ENCODE peak calls at places on chromosome 2, in five cellular contexts. One of them, this sample, is unnamed.

GRCh38 chr2:61109291-61109690 is 43.6 kb downstream of the SANBR start:
- DNase-seq in cardiac muscle cell: no peak
- DNase-seq in anterior cingulate cortex: no peak
- DNase-seq in NB4: no peak
- DNase-seq in transverse colon: no peak
- DNase-seq in this sample: no peak

GRCh38 chr2:6352906-6353515 is 512.7 kb downstream of the CMPK2 start:
- DNase-seq in cardiac muscle cell: no peak
- DNase-seq in transverse colon: peak; percentile 71
- DNase-seq in NB4: peak; percentile 34
- DNase-seq in anterior cingulate cortex: no peak
- DNase-seq in this sample: no peak

GRCh38 chr2:30862054-30862651 is 54.9 kb upstream of the CAPN13 start:
- DNase-seq in anterior cingulate cortex: no peak
- DNase-seq in cardiac muscle cell: peak; percentile 69
- DNase-seq in transverse colon: peak; percentile 49
- DNase-seq in NB4: peak; percentile 74
- DNase-seq in this sample: peak; percentile 6

GRCh38 chr2:417662-418061 is 129.8 kb upstream of the ALKAL2 start:
- DNase-seq in transverse colon: no peak
- DNase-seq in NB4: no peak
- DNase-seq in cardiac muscle cell: no peak
- DNase-seq in anterior cingulate cortex: no peak
- DNase-seq in this sample: no peak

GRCh38 chr2:639703-640102 is 37.5 kb downstream of the TMEM18 start:
- DNase-seq in cardiac muscle cell: no peak
- DNase-seq in anterior cingulate cortex: no peak
- DNase-seq in NB4: no peak
- DNase-seq in transverse colon: no peak
- DNase-seq in this sample: no peak

GRCh38 chr2:216082805-216083204 is 1.1 kb downstream of the TMEM169 start:
- DNase-seq in NB4: peak; percentile 43
- DNase-seq in anterior cingulate cortex: no peak
- DNase-seq in transverse colon: peak; percentile 14
- DNase-seq in cardiac muscle cell: peak; percentile 25
- DNase-seq in this sample: no peak

GRCh38 chr2:24971300-24971549 is 530 bp downstream of the DNAJC27 start:
- DNase-seq in cardiac muscle cell: no peak
- DNase-seq in transverse colon: no peak
- DNase-seq in NB4: peak; percentile 51
- DNase-seq in anterior cingulate cortex: no peak
- DNase-seq in this sample: no peak

GRCh38 chr2:216343221-216343985 is 28.9 kb downstream of the MARCHF4 start:
- DNase-seq in cardiac muscle cell: peak; percentile 25
- DNase-seq in transverse colon: no peak
- DNase-seq in anterior cingulate cortex: no peak
- DNase-seq in NB4: no peak
- DNase-seq in this sample: no peak

GRCh38 chr2:43569921-43570320 is 25.9 kb downstream of the THADA start:
- DNase-seq in anterior cingulate cortex: no peak
- DNase-seq in transverse colon: no peak
- DNase-seq in NB4: no peak
- DNase-seq in cardiac muscle cell: no peak
- DNase-seq in this sample: no peak

GRCh38 chr2:99403084-99403483 is 65.9 kb downstream of the EIF5B start:
- DNase-seq in cardiac muscle cell: no peak
- DNase-seq in transverse colon: no peak
- DNase-seq in anterior cingulate cortex: no peak
- DNase-seq in NB4: no peak
- DNase-seq in this sample: no peak

GRCh38 chr2:16462965-16463364 is 202.7 kb downstream of the CYRIA start:
- DNase-seq in NB4: no peak
- DNase-seq in transverse colon: no peak
- DNase-seq in cardiac muscle cell: no peak
- DNase-seq in anterior cingulate cortex: no peak
- DNase-seq in this sample: no peak

GRCh38 chr2:240405654-240406313 is 29.7 kb upstream of the GPC1 start:
- DNase-seq in cardiac muscle cell: no peak
- DNase-seq in transverse colon: no peak
- DNase-seq in NB4: no peak
- DNase-seq in anterior cingulate cortex: no peak
- DNase-seq in this sample: no peak

GRCh38 chr2:218010838-218011616 is 8.2 kb upstream of the TNS1 start:
- DNase-seq in transverse colon: no peak
- DNase-seq in NB4: peak; percentile 55
- DNase-seq in cardiac muscle cell: peak; percentile 62
- DNase-seq in anterior cingulate cortex: no peak
- DNase-seq in this sample: no peak

GRCh38 chr2:174138161-174138560 is 110.2 kb downstream of the OLA1 start:
- DNase-seq in transverse colon: no peak
- DNase-seq in anterior cingulate cortex: no peak
- DNase-seq in cardiac muscle cell: peak; percentile 61
- DNase-seq in NB4: peak; percentile 40
- DNase-seq in this sample: no peak

GRCh38 chr2:31282634-31283033 is 48.7 kb downstream of the EHD3 start:
- DNase-seq in transverse colon: no peak
- DNase-seq in NB4: no peak
- DNase-seq in cardiac muscle cell: no peak
- DNase-seq in anterior cingulate cortex: no peak
- DNase-seq in this sample: no peak

GRCh38 chr2:47520825-47521665 is 118.1 kb downstream of the MSH2 start:
- DNase-seq in NB4: peak; percentile 87
- DNase-seq in cardiac muscle cell: peak; percentile 54
- DNase-seq in transverse colon: peak; percentile 65
- DNase-seq in anterior cingulate cortex: no peak
- DNase-seq in this sample: no peak

GRCh38 chr2:233857511-233858118 is 3.3 kb upstream of the HJURP start:
- DNase-seq in cardiac muscle cell: peak; percentile 38
- DNase-seq in transverse colon: peak; percentile 67
- DNase-seq in anterior cingulate cortex: no peak
- DNase-seq in NB4: peak; percentile 62
- DNase-seq in this sample: no peak

GRCh38 chr2:158973511-158973956 is 5.1 kb downstream of the TANC1 start:
- DNase-seq in cardiac muscle cell: peak; percentile 32
- DNase-seq in anterior cingulate cortex: no peak
- DNase-seq in transverse colon: no peak
- DNase-seq in NB4: no peak
- DNase-seq in this sample: no peak

GRCh38 chr2:101063753-101064502 is 61.8 kb downstream of the RPL31 start:
- DNase-seq in anterior cingulate cortex: no peak
- DNase-seq in NB4: no peak
- DNase-seq in transverse colon: no peak
- DNase-seq in cardiac muscle cell: peak; percentile 66
- DNase-seq in this sample: no peak

GRCh38 chr2:138102664-138103063 is 138.4 kb downstream of the HNMT start:
- DNase-seq in NB4: no peak
- DNase-seq in anterior cingulate cortex: no peak
- DNase-seq in transverse colon: no peak
- DNase-seq in cardiac muscle cell: no peak
- DNase-seq in this sample: no peak

GRCh38 chr2:165911231-165911630 is 42.3 kb downstream of the TTC21B start:
- DNase-seq in NB4: no peak
- DNase-seq in cardiac muscle cell: no peak
- DNase-seq in anterior cingulate cortex: no peak
- DNase-seq in transverse colon: no peak
- DNase-seq in this sample: no peak

GRCh38 chr2:120448961-120449421 is 103.1 kb downstream of the INHBB start:
- DNase-seq in cardiac muscle cell: no peak
- DNase-seq in NB4: no peak
- DNase-seq in transverse colon: peak; percentile 5
- DNase-seq in anterior cingulate cortex: no peak
- DNase-seq in this sample: no peak

GRCh38 chr2:75100011-75100680 is 99.2 kb downstream of the TACR1 start:
- DNase-seq in cardiac muscle cell: peak; percentile 62
- DNase-seq in transverse colon: no peak
- DNase-seq in anterior cingulate cortex: no peak
- DNase-seq in NB4: no peak
- DNase-seq in this sample: no peak

GRCh38 chr2:217086038-217086522 is 226.2 kb upstream of the TNP1 start:
- DNase-seq in NB4: peak; percentile 91
- DNase-seq in cardiac muscle cell: peak; percentile 35
- DNase-seq in anterior cingulate cortex: no peak
- DNase-seq in transverse colon: no peak
- DNase-seq in this sample: peak; percentile 62

This sample was measured in NK-92 treated with Interleukin-12 subunit alpha and Interleukin-12 subunit beta, amount 100 ng/mL, for 24 hours.